ENCODE peak calls at places on chromosomes 7 and 10, in five cellular contexts. N, G, V, S and E are unnamed samples.

GRCh38 chr7:1813394-1814088 is 143.5 kb downstream of the ELFN1 start:
- DNase-seq in V (no peak), S (no peak), N (no peak), G (no peak), E (no peak)

GRCh38 chr7:5450549-5451327 is 27.1 kb upstream of the TNRC18 start:
- DNase-seq in S (peak; percentile 18), G (no peak), N (no peak), V (no peak), E (peak; percentile 46)

GRCh38 chr10:43060291-43060690 is 16.6 kb upstream of the RET start:
- DNase-seq in N (no peak), S (no peak), V (no peak), G (peak; percentile 11), E (no peak)

GRCh38 chr7:4103352-4104091 is 578.6 kb upstream of the FOXK1 start:
- DNase-seq in S (no peak), N (no peak), G (peak; percentile 43), V (no peak), E (peak; percentile 75)

GRCh38 chr10:74888947-74889661 is 62.7 kb downstream of the KAT6B start:
- DNase-seq in N (no peak), G (no peak), S (no peak), V (no peak), E (peak; percentile 30)

GRCh38 chr10:128633864-128634541 is 507.8 kb upstream of the MKI67 start:
- DNase-seq in N (no peak), G (peak; percentile 19), V (no peak), S (no peak), E (no peak)

GRCh38 chr7:70944516-70944915 is 187.4 kb upstream of the GALNT17 start:
- DNase-seq in G (no peak), N (no peak), S (no peak), V (no peak), E (no peak)

GRCh38 chr7:48250441-48250951 is 79.2 kb downstream of the ABCA13 start:
- DNase-seq in S (no peak), N (no peak), G (peak; percentile 73), V (no peak), E (peak; percentile 27)

GRCh38 chr10:115355162-115355760 is 262.1 kb downstream of the ATRNL1 start:
- DNase-seq in S (no peak), N (no peak), V (no peak), G (peak; percentile 50), E (peak; percentile 77)